ENCODE peak calls at places on chromosomes 11 and 22, in nine cellular contexts. One of them, this sample, is unnamed.

GRCh38 chr11:126929186-126930085 is 71.1 kb downstream of the KIRREL3 start:
- DNase-seq in ascending aorta: no peak
- DNase-seq in body of pancreas: no peak
- DNase-seq in COLO829: no peak
- DNase-seq in hippocampal formation: no peak
- DNase-seq in NCI-H1092 treated with DMSO at 0.1 percent for 48 hours: no peak
- DNase-seq in ELR: peak; percentile 26
- DNase-seq in nephron progenitor cell: no peak
- DNase-seq in lung: peak; percentile 33
- DNase-seq in this sample: no peak

GRCh38 chr22:43345761-43346261 is 2.6 kb upstream of the SCUBE1 start:
- DNase-seq in ascending aorta: no peak
- DNase-seq in nephron progenitor cell: no peak
- DNase-seq in COLO829: no peak
- DNase-seq in hippocampal formation: no peak
- DNase-seq in NCI-H1092 treated with DMSO at 0.1 percent for 48 hours: no peak
- DNase-seq in lung: no peak
- DNase-seq in ELR: peak; percentile 15
- DNase-seq in body of pancreas: no peak
- DNase-seq in this sample: no peak

GRCh38 chr11:91163619-91164451 is 941.0 kb upstream of the CHORDC1 start:
- DNase-seq in lung: no peak
- DNase-seq in COLO829: no peak
- DNase-seq in ascending aorta: no peak
- DNase-seq in hippocampal formation: no peak
- DNase-seq in body of pancreas: no peak
- DNase-seq in nephron progenitor cell: no peak
- DNase-seq in NCI-H1092 treated with DMSO at 0.1 percent for 48 hours: no peak
- DNase-seq in ELR: peak; percentile 17
- DNase-seq in this sample: no peak

GRCh38 chr11:128841461-128842072 is 25.5 kb downstream of the KCNJ1 start:
- DNase-seq in NCI-H1092 treated with DMSO at 0.1 percent for 48 hours: peak; percentile 53
- DNase-seq in ELR: no peak
- DNase-seq in body of pancreas: peak; percentile 79
- DNase-seq in nephron progenitor cell: no peak
- DNase-seq in hippocampal formation: no peak
- DNase-seq in ascending aorta: no peak
- DNase-seq in lung: no peak
- DNase-seq in COLO829: no peak
- DNase-seq in this sample: no peak

GRCh38 chr11:24356501-24356900 is 140.4 kb upstream of the LUZP2 start:
- DNase-seq in body of pancreas: no peak
- DNase-seq in nephron progenitor cell: no peak
- DNase-seq in COLO829: peak; percentile 8
- DNase-seq in ELR: no peak
- DNase-seq in hippocampal formation: no peak
- DNase-seq in lung: no peak
- DNase-seq in ascending aorta: no peak
- DNase-seq in NCI-H1092 treated with DMSO at 0.1 percent for 48 hours: no peak
- DNase-seq in this sample: no peak

GRCh38 chr11:70112017-70112434 is 33.9 kb downstream of the ANO1 start:
- DNase-seq in NCI-H1092 treated with DMSO at 0.1 percent for 48 hours: no peak
- DNase-seq in ascending aorta: no peak
- DNase-seq in nephron progenitor cell: no peak
- DNase-seq in lung: no peak
- DNase-seq in COLO829: peak; percentile 43
- DNase-seq in hippocampal formation: no peak
- DNase-seq in body of pancreas: no peak
- DNase-seq in ELR: no peak
- DNase-seq in this sample: no peak

GRCh38 chr11:959608-960007 is 33.9 kb downstream of the AP2A2 start:
- DNase-seq in NCI-H1092 treated with DMSO at 0.1 percent for 48 hours: no peak
- DNase-seq in ascending aorta: no peak
- DNase-seq in lung: no peak
- DNase-seq in body of pancreas: peak; percentile 37
- DNase-seq in ELR: no peak
- DNase-seq in nephron progenitor cell: no peak
- DNase-seq in COLO829: no peak
- DNase-seq in hippocampal formation: no peak
- DNase-seq in this sample: no peak

GRCh38 chr11:47001666-47002285 is 65.2 kb downstream of the CSTPP1 start:
- DNase-seq in NCI-H1092 treated with DMSO at 0.1 percent for 48 hours: peak; percentile 18
- DNase-seq in COLO829: no peak
- DNase-seq in nephron progenitor cell: no peak
- DNase-seq in hippocampal formation: no peak
- DNase-seq in lung: no peak
- DNase-seq in body of pancreas: no peak
- DNase-seq in ELR: no peak
- DNase-seq in ascending aorta: no peak
- DNase-seq in this sample: no peak

GRCh38 chr11:3827434-3828186 is 13.1 kb downstream of the RHOG start:
- DNase-seq in lung: no peak
- DNase-seq in hippocampal formation: no peak
- DNase-seq in COLO829: no peak
- DNase-seq in ascending aorta: no peak
- DNase-seq in NCI-H1092 treated with DMSO at 0.1 percent for 48 hours: no peak
- DNase-seq in nephron progenitor cell: no peak
- DNase-seq in body of pancreas: no peak
- DNase-seq in ELR: no peak
- DNase-seq in this sample: no peak

GRCh38 chr11:61752925-61753551 is 602 bp downstream of the MYRF start:
- DNase-seq in body of pancreas: peak; percentile 35
- DNase-seq in ELR: no peak
- DNase-seq in ascending aorta: no peak
- DNase-seq in nephron progenitor cell: no peak
- DNase-seq in NCI-H1092 treated with DMSO at 0.1 percent for 48 hours: no peak
- DNase-seq in COLO829: no peak
- DNase-seq in hippocampal formation: no peak
- DNase-seq in lung: no peak
- DNase-seq in this sample: no peak

GRCh38 chr11:112785717-112786116 is 175.5 kb upstream of the NCAM1 start:
- DNase-seq in nephron progenitor cell: no peak
- DNase-seq in hippocampal formation: no peak
- DNase-seq in body of pancreas: no peak
- DNase-seq in NCI-H1092 treated with DMSO at 0.1 percent for 48 hours: no peak
- DNase-seq in COLO829: no peak
- DNase-seq in ascending aorta: peak; percentile 83
- DNase-seq in lung: no peak
- DNase-seq in ELR: no peak
- DNase-seq in this sample: no peak